ENCODE peak calls at places on chromosomes 3 and 15, in five cellular contexts. I is GM12878, D is K562, A is HepG2, N is H1. R is an unnamed sample.

GRCh38 chr15:75644376-75644775 is 3.3 kb upstream of the SNX33 start:
- DNase-seq in I (no peak), D (no peak), A (no peak), N (no peak), R (no peak)

GRCh38 chr3:39849992-39850706 is 40.7 kb downstream of the MYRIP start:
- DNase-seq in I (no peak), D (no peak), A (no peak), N (no peak), R (no peak)

GRCh38 chr15:60392986-60393811 is 4.6 kb downstream of the ANXA2 start:
- DNase-seq in I (no peak), D (peak; percentile 27), A (peak; percentile 99), N (no peak), R (no peak)

GRCh38 chr3:131772278-131772893 is 262.4 kb downstream of the CPNE4 start:
- DNase-seq in I (no peak), D (no peak), A (no peak), N (no peak), R (no peak)

GRCh38 chr3:90015688-90016356 is 908.4 kb downstream of the EPHA3 start:
- DNase-seq in I (no peak), D (no peak), A (no peak), N (no peak), R (no peak)

GRCh38 chr3:150412599-150413069 is 4.5 kb downstream of the TSC22D2 start:
- DNase-seq in I (no peak), D (no peak), A (peak; percentile 63), N (no peak), R (no peak)

GRCh38 chr3:8845641-8846040 is 76.2 kb upstream of the OXTR start:
- DNase-seq in I (no peak), D (no peak), A (no peak), N (no peak), R (no peak)

GRCh38 chr3:37905346-37905745 is 43.7 kb downstream of the CTDSPL start:
- DNase-seq in I (no peak), D (no peak), A (no peak), N (no peak), R (no peak)

GRCh38 chr3:54433846-54434245 is 311.5 kb downstream of the CACNA2D3 start:
- DNase-seq in I (no peak), D (no peak), A (peak; percentile 34), N (peak; percentile 59), R (peak; percentile 92)

GRCh38 chr3:176814252-176814651 is 383.0 kb downstream of the TBL1XR1 start:
- DNase-seq in I (no peak), D (peak; percentile 15), A (peak; percentile 32), N (peak; percentile 76), R (peak; percentile 95)

GRCh38 chr3:42994595-42994994 is 15.5 kb downstream of the GASK1A start:
- DNase-seq in I (no peak), D (no peak), A (no peak), N (no peak), R (no peak)

GRCh38 chr3:194604126-194604525 is 29.1 kb downstream of the TMEM44 start:
- DNase-seq in I (no peak), D (no peak), A (no peak), N (no peak), R (no peak)

GRCh38 chr15:35182841-35183479 is 97.9 kb upstream of the NANOGP8 start:
- DNase-seq in I (peak; percentile 45), D (no peak), A (no peak), N (no peak), R (peak; percentile 90)

GRCh38 chr3:189863031-189863430 is 231.8 kb downstream of the TP63 start:
- DNase-seq in I (no peak), D (no peak), A (no peak), N (no peak), R (no peak)

GRCh38 chr3:8635625-8636024 is 9.0 kb downstream of the SSUH2 start:
- DNase-seq in I (no peak), D (no peak), A (no peak), N (no peak), R (peak; percentile 56)

GRCh38 chr15:51751687-51752683 is 588 bp downstream of the TMOD2 start:
- DNase-seq in I (no peak), D (peak; percentile 44), A (no peak), N (no peak), R (peak; percentile 69)

GRCh38 chr3:14436954-14437281 is 34.5 kb downstream of the SLC6A6 start:
- DNase-seq in I (no peak), D (no peak), A (no peak), N (no peak), R (no peak)

GRCh38 chr15:29570931-29571727 is 251.1 kb downstream of the TJP1 start:
- DNase-seq in I (no peak), D (no peak), A (no peak), N (no peak), R (peak; percentile 84)

GRCh38 chr15:29570121-29570930 is 251.9 kb downstream of the TJP1 start:
- DNase-seq in I (no peak), D (no peak), A (no peak), N (no peak), R (peak; percentile 60)

GRCh38 chr15:29567336-29567735 is 254.9 kb downstream of the TJP1 start:
- DNase-seq in I (no peak), D (no peak), A (no peak), N (no peak), R (no peak)

GRCh38 chr15:29568840-29569532 is 253.3 kb downstream of the TJP1 start:
- DNase-seq in I (no peak), D (no peak), A (peak; percentile 23), N (no peak), R (peak; percentile 75)

GRCh38 chr15:29569533-29570092 is 252.7 kb downstream of the TJP1 start:
- DNase-seq in I (no peak), D (no peak), A (no peak), N (no peak), R (peak; percentile 60)
- TF ChIP-seq EZH2 in I (no peak), D (no peak), A (no peak), N (no peak), R (peak; percentile 14)

GRCh38 chr3:155670320-155670719 is 74.6 kb downstream of the PLCH1 start:
- DNase-seq in I (no peak), D (no peak), A (no peak), N (no peak), R (no peak)

GRCh38 chr3:155661042-155661441 is 83.8 kb downstream of the PLCH1 start:
- DNase-seq in I (no peak), D (no peak), A (no peak), N (no peak), R (no peak)

GRCh38 chr3:155661730-155662129 is 83.1 kb downstream of the PLCH1 start:
- DNase-seq in I (no peak), D (no peak), A (no peak), N (no peak), R (peak; percentile 32)

GRCh38 chr3:155667988-155668387 is 76.9 kb downstream of the PLCH1 start:
- DNase-seq in I (no peak), D (no peak), A (peak; percentile 48), N (no peak), R (no peak)

DNA sequence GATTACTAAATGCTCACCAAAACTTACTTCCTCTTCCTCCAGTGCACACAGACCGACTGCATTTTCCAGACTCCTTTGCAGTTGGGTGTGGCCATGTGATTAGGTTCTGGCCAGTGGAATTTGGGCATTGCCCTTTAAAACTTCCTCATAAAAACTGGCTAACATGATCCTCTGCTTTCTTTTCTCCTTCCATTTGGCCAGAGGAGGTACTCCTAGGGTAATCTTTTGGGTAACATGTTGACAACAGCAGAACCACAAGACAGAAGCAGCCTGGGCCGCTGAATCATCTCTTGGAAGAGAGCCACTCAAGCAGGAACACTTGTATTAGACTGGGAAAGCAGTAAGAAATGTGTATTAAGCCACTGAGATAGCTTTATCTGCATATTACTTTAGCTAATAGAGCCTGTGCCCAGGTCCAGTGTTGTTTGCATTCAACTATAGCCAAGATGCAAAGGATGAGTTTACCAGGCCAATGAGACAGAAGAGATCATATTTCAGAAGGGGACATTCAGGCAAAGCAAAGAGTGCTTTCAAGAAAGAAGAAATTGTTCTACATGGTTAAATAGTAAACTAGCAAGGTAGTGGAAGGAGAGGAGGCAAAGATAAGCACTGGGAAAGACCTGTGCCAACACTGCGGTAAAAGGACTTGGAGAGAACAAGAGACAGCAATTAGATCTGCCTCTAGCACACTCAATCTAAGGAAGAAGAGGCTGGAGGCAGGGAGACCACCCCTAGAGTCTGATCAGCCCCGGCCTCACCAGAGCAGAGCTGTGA is 79.8 kb downstream of the PLCH1 start:
- DNase-seq in I (no peak), D (no peak), A (peak; percentile 65), N (no peak), R (peak; percentile 20)
- TF ChIP-seq CREB1 in I (no peak), D (no peak), A (no peak), N (no peak), R (no peak)

DNA sequence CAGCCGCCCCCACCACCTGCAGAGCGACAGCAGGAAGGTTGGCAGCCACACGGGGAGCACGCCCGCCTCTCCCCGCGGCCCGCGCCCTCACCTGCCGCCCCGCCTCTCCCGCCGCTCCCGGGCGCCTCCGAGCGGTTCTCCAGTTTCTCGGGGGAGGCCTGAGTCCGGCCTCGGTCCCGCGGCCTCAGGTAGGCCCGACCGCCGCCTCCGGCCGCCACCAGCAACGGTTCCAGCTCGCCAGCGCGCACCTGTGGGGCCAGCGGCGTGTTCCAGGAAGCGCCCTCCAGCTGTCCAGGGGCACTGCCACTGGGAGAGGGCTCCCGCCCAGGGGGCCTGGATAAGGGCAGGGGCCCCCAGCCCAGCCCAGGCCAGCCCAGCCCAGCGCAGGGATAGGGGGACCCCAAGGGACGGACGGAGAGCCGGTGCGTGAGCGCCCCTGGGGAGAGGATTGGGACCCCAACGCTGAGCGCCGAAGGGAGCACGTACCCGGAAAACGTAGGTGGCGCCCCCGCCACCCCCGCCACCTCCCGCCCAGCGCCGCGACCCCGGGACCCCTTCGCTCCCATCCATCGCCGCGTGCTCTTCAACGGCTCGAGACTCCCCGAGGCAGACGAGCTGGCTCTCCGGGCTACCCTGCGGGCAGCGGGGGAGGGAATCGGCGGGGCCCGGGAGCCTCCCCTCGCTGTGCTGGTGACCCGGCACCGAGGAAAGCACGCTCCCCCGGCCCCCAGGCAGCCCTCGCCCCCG is 2.1 kb downstream of the LTK start:
- DNase-seq in I (no peak), D (no peak), A (no peak), N (no peak), R (peak; percentile 67)
- TF ChIP-seq EZH2 in I (no peak), D (no peak), A (no peak), N (peak; percentile 58), R (peak; percentile 90)

DNA sequence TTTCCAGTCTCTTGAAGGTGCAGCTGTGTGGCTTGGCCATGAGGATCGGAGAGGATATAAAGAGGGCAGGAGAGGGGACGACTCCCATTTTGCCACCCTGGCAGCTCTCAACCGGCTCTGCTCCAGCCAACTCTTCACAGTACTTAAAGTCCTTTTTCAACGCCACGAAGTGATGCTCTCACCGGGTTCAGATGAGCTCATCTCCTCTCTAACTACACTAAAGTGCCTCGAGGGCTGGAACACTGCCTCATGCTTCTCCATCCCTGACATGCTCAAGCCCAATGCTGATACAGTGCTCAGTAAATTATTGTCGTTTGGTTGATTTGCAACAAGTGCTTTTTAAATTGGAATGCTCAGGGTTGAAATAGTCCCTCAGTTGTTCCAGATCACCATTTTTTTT is 97.8 kb downstream of the GTPBP8 start:
- DNase-seq in I (no peak), D (no peak), A (no peak), N (no peak), R (no peak)
- TF ChIP-seq CREB1 in I (no peak), D (no peak), A (no peak), N (no peak), R (no peak)